ENCODE peak calls at places on chromosomes 1 and 21, in four cellular contexts. N is tibial nerve, V is HFFc6, I is endodermal cell. S is an unnamed sample.

GRCh38 chr1:160354388-160354985 is 11.3 kb downstream of the NCSTN start:
- DNase-seq in N (no peak), V (no peak), I (peak; percentile 80), S (peak; percentile 35)

GRCh38 chr21:27408826-27409225 is 441.9 kb upstream of the ADAMTS5 start:
- DNase-seq in N (no peak), V (no peak), I (no peak), S (no peak)

GRCh38 chr1:23575226-23575810 is 16.0 kb upstream of the ID3 start:
- DNase-seq in N (no peak), V (no peak), I (no peak), S (no peak)

GRCh38 chr1:240555524-240555923 is 56.4 kb downstream of the GREM2 start:
- DNase-seq in N (no peak), V (peak; percentile 5), I (no peak), S (no peak)

GRCh38 chr1:13807213-13807612 is 107.2 kb downstream of the PRDM2 start:
- DNase-seq in N (no peak), V (peak; percentile 7), I (peak; percentile 89), S (peak; percentile 65)

GRCh38 chr1:85605519-85606413 is 25.2 kb downstream of the CCN1 start:
- DNase-seq in N (no peak), V (no peak), I (peak; percentile 51), S (no peak)

GRCh38 chr1:154755858-154756730 is 114.0 kb downstream of the KCNN3 start:
- DNase-seq in N (no peak), V (peak; percentile 36), I (no peak), S (no peak)

GRCh38 chr1:156797212-156797871 is 19.3 kb downstream of the SH2D2A start:
- DNase-seq in N (no peak), V (peak; percentile 35), I (peak; percentile 89), S (peak; percentile 69)

GRCh38 chr1:28067523-28068090 is 20.8 kb downstream of the EYA3 start:
- DNase-seq in N (no peak), V (no peak), I (no peak), S (no peak)

GRCh38 chr1:99766378-99766800 is at the start of gene FRRS1:
- DNase-seq in N (peak; percentile 26), V (peak; percentile 8), I (peak; percentile 84), S (peak; percentile 92)

GRCh38 chr1:209989525-209989924 is 51.5 kb downstream of the SYT14 start:
- DNase-seq in N (no peak), V (peak; percentile 5), I (no peak), S (no peak)

GRCh38 chr1:12339410-12339809 is 109.6 kb downstream of the VPS13D start:
- DNase-seq in N (no peak), V (no peak), I (no peak), S (no peak)

GRCh38 chr1:218811497-218811896 is 362.2 kb upstream of the LYPLAL1 start:
- DNase-seq in N (no peak), V (no peak), I (no peak), S (no peak)

GRCh38 chr21:25986928-25987327 is 183.6 kb downstream of the APP start:
- DNase-seq in N (no peak), V (no peak), I (no peak), S (no peak)

GRCh38 chr1:151534662-151535278 is 5.3 kb upstream of the TUFT1 start:
- DNase-seq in N (peak; percentile 78), V (peak; percentile 72), I (peak; percentile 96), S (peak; percentile 80)

GRCh38 chr1:110070282-110070967 is at the start of gene ALX3:
- DNase-seq in N (no peak), V (no peak), I (peak; percentile 72), S (no peak)

GRCh38 chr1:238951809-238952208 is 434.6 kb upstream of the CHRM3 start:
- DNase-seq in N (no peak), V (peak; percentile 40), I (peak; percentile 52), S (no peak)

GRCh38 chr1:199898654-199899053 is 128.9 kb upstream of the NR5A2 start:
- DNase-seq in N (no peak), V (no peak), I (no peak), S (no peak)

GRCh38 chr1:6082430-6082971 is 36.8 kb downstream of the KCNAB2 start:
- DNase-seq in N (no peak), V (peak; percentile 27), I (no peak), S (no peak)

GRCh38 chr1:243718893-243719292 is 131.2 kb downstream of the AKT3 start:
- DNase-seq in N (no peak), V (peak; percentile 70), I (no peak), S (no peak)

GRCh38 chr1:230986976-230987375 is 8.1 kb downstream of the ARV1 start:
- DNase-seq in N (no peak), V (peak; percentile 91), I (no peak), S (no peak)

GRCh38 chr1:183995322-183996035 is 42.0 kb downstream of the COLGALT2 start:
- DNase-seq in N (no peak), V (no peak), I (peak; percentile 55), S (no peak)

GRCh38 chr1:218164930-218165686 is 120.0 kb upstream of the RRP15 start:
- DNase-seq in N (no peak), V (no peak), I (peak; percentile 84), S (peak; percentile 3)

GRCh38 chr21:14981246-14981645 is 83.6 kb downstream of the NRIP1 start:
- DNase-seq in N (no peak), V (no peak), I (no peak), S (no peak)

GRCh38 chr1:79089946-79090345 is 83.4 kb upstream of the ADGRL4 start:
- DNase-seq in N (no peak), V (no peak), I (no peak), S (no peak)

GRCh38 chr21:45972716-45973474 is 8.7 kb upstream of the COL6A1 start:
- DNase-seq in N (peak; percentile 63), V (no peak), I (peak; percentile 80), S (no peak)

GRCh38 chr1:242057745-242058115 is 58.8 kb upstream of the MAP1LC3C start:
- DNase-seq in N (no peak), V (no peak), I (no peak), S (no peak)

GRCh38 chr21:31875424-31876097 is 2.7 kb downstream of the HUNK start:
- DNase-seq in N (no peak), V (no peak), I (no peak), S (no peak)

GRCh38 chr1:70385477-70385876 is 25.6 kb upstream of the CTH start:
- DNase-seq in N (no peak), V (no peak), I (no peak), S (peak; percentile 2)

GRCh38 chr1:113409363-113409762 is 19.0 kb downstream of the MAGI3 start:
- DNase-seq in N (no peak), V (no peak), I (no peak), S (no peak)

DNA sequence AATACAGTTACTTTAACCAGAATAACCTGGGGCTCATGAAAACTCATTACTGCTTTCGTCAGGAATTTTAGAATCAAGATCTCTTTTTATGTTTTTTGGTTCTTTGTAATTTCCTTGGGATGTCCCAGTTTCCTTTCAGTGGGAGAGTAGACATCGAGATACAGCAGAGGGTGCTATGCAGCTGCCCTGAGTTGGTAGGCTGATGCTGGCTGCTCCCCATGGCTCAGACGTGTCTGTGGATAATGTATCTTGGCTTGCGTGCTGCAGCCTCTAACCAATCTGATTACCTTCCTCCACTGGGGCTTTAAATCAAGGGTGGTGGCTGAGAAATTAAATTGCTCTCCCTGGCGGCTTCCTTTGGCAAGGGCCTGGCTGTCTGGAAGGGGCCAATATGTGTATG is 253.7 kb downstream of the CACNA1E start:
- DNase-seq in N (no peak), V (no peak), I (peak; percentile 63), S (no peak)
- TF ChIP-seq CTCF in N (no peak), V (no peak), I (peak; percentile 74), S (no peak)

DNA sequence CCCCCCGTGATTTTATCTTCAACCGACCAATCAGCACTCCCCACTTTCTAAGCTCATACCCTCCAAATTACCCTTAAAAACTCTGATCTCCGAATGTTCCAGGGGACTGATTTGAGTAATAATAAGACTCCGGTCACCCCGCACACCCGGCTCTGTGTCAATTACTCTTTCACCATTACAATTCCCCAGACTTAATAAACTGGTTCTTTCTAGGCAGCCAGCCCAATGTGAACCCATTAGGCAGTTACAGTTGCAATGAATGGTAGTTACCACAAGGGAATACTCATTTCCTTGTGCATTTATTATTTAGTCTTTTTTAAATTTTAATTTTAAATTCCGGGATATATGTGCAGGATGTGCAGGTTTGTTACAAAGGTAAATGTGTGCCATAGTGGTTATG is 177.9 kb downstream of the HFM1 start:
- DNase-seq in N (no peak), V (no peak), I (no peak), S (no peak)
- TF ChIP-seq CTCF in N (no peak), V (no peak), I (peak; percentile 23), S (no peak)

DNA sequence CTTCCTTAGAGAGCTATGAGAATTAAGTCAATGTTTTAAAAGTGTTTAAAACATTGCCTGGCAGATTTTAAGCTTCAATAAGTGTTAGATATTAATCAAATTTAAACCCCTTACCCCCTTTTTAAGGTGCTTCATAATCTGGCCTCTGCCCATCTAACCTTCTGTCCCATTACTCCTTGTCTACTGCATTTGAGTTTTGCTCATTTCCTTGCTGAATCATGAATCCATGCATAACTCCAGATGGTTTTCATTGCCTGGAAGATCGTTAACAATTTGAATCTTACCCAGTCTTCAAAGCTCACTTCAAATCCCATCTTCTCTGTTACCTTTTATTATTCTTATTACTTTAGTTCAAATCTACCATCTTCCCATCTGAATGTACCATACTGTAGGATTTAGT is 4.6 kb downstream of the HJV start:
- DNase-seq in N (no peak), V (peak; percentile 19), I (no peak), S (no peak)
- TF ChIP-seq CTCF in N (no peak), V (no peak), I (no peak), S (no peak)

DNA sequence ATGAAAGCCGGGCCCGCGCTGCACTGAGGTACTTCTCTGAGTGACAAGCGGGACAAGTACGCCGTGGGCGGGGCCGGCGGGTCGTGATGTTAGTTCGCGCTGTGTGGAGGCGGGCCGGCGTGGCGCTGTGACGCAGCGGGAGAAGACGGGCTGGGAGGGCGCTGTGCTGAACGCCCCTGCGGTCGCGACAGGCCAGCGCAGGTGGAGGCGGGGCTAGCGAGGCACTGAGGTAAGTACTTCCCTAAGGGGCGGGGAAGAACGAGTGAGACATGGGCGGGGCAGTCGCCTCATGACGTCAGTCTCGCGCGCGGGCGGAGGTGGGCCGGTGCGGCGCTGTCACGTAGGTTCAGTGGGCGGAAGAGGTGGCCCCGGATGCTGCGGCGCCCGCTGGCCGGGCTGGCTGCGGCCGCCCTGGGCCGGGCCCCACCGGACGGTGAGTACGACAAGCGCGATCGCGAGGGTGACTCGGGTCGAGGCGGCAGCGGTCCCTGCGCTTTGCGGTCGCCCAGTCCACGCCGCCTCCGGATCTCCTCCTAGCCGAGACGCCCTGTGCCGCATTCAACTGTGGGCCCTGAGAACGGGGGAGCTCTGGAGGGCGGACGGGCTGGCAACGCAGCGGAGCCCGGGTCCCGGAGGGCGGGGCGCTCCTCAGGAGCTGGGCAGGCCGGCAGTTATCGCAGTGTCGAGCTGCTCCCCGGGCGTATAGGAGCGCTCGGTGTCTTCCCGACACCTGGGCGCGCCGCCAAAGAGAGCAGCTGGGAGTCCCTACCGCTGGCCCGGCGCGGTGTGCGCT is at the start of gene GUK1:
- DNase-seq in N (peak; percentile 99), V (peak; percentile 100), I (peak; percentile 100), S (peak; percentile 100)
- TF ChIP-seq CTCF in N (no peak), V (peak; percentile 72), I (peak; percentile 53), S (peak; percentile 11)

GRCh38 chr1:2229032-2229920 is 1.2 kb downstream of the SKI start:
- DNase-seq in N (no peak), V (peak; percentile 49), I (peak; percentile 79), S (peak; percentile 85)
- TF ChIP-seq CTCF in N (no peak), V (peak; percentile 35), I (no peak), S (peak; percentile 3)

GRCh38 chr1:1290238-1290731 is 10.0 kb downstream of the SCNN1D start:
- DNase-seq in N (no peak), V (peak; percentile 42), I (peak; percentile 94), S (no peak)
- TF ChIP-seq CTCF in N (peak; percentile 38), V (peak; percentile 76), I (peak; percentile 73), S (peak; percentile 25)